ENCODE peak calls at places on chromosomes 16 and 17, in ten cellular contexts. A, G, N, L, E, W, I, V, F and T are unnamed samples.

GRCh38 chr17:62085511-62086408 is 20.7 kb upstream of the MED13 start:
- DNase-seq in G (no peak), F (no peak), N (no peak), A (no peak), I (peak), E (no peak), W (no peak), V (peak), L (peak), T (no peak)

GRCh38 chr17:79951361-79952264 is 84.1 kb downstream of the TBC1D16 start:
- DNase-seq in N (peak), E (no peak), W (peak), F (no peak), I (peak), G (no peak), L (peak), A (peak), V (peak), T (peak)

GRCh38 chr17:83143817-83144231 is 64.4 kb downstream of the METRNL start:
- DNase-seq in V (no peak), L (no peak), I (no peak), G (no peak), E (no peak), N (no peak), A (no peak), F (no peak), W (no peak), T (no peak)

GRCh38 chr16:15502041-15502725 is 67.8 kb downstream of the BMERB1 start:
- DNase-seq in W (no peak), F (no peak), V (peak), L (peak), E (no peak), A (peak), I (peak), G (no peak), N (no peak), T (no peak)

GRCh38 chr17:77832180-77832560 is 126.3 kb upstream of the TNRC6C start:
- DNase-seq in F (no peak), E (no peak), A (no peak), L (no peak), W (no peak), G (no peak), V (no peak), I (no peak), N (no peak), T (peak)

GRCh38 chr17:77371117-77371887 is 230.5 kb downstream of the SEC14L1 start:
- DNase-seq in L (peak), I (no peak), V (peak), E (no peak), F (no peak), W (no peak), N (peak), A (no peak), G (no peak), T (no peak)

GRCh38 chr16:55367301-55367745 is 43.3 kb downstream of the IRX6 start:
- DNase-seq in G (no peak), N (no peak), L (peak), A (no peak), W (no peak), E (no peak), V (no peak), F (no peak), I (peak), T (no peak)

GRCh38 chr17:76000016-76000754 is 470 bp upstream of the CDK3 start:
- DNase-seq in F (no peak), V (peak), W (no peak), N (peak), L (no peak), I (peak), G (no peak), A (no peak), E (peak), T (no peak)

GRCh38 chr16:51839697-51840462 is 688.8 kb upstream of the SALL1 start:
- DNase-seq in W (no peak), I (peak), L (peak), E (no peak), V (no peak), G (peak), N (no peak), A (no peak), F (no peak), T (no peak)

GRCh38 chr16:25109643-25110042 is 1.9 kb upstream of the LCMT1 start:
- DNase-seq in L (peak), N (peak), E (no peak), W (peak), V (peak), F (peak), I (peak), A (peak), G (peak), T (no peak)

GRCh38 chr17:65434251-65434650 is 127.2 kb downstream of the AXIN2 start:
- DNase-seq in V (no peak), F (no peak), G (no peak), I (no peak), N (no peak), A (no peak), L (peak), W (no peak), E (no peak), T (no peak)

GRCh38 chr17:48148029-48148759 is 40.6 kb downstream of the SNX11 start:
- DNase-seq in G (no peak), V (no peak), W (no peak), A (no peak), F (no peak), N (no peak), E (no peak), I (no peak), L (no peak), T (no peak)

GRCh38 chr16:86575754-86576557 is 2.4 kb upstream of the FOXL1 start:
- DNase-seq in E (peak), I (peak), F (peak), A (peak), L (peak), G (peak), N (peak), V (peak), W (peak), T (peak)

GRCh38 chr17:79453481-79453880 is 157.4 kb downstream of the RBFOX3 start:
- DNase-seq in N (no peak), G (no peak), I (no peak), L (no peak), V (no peak), F (no peak), A (no peak), E (no peak), W (no peak), T (no peak)

GRCh38 chr17:43169561-43170139 is 1.4 kb upstream of the NBR1 start:
- DNase-seq in I (peak), N (no peak), F (peak), V (peak), A (no peak), W (peak), G (peak), L (peak), E (peak), T (peak)

GRCh38 chr16:84020353-84020752 is 22.2 kb downstream of the SLC38A8 start:
- DNase-seq in E (no peak), V (no peak), I (no peak), F (no peak), L (no peak), G (no peak), N (no peak), W (no peak), A (no peak), T (peak)

GRCh38 chr16:48526058-48526957 is 83.7 kb downstream of the N4BP1 start:
- DNase-seq in A (no peak), G (no peak), F (no peak), E (peak), I (no peak), W (no peak), V (peak), L (no peak), N (no peak), T (no peak)

GRCh38 chr17:8736362-8736761 is 8.3 kb downstream of the CCDC42 start:
- DNase-seq in I (no peak), N (no peak), A (no peak), G (no peak), F (no peak), W (no peak), V (no peak), L (no peak), E (no peak), T (no peak)

GRCh38 chr17:42563543-42563942 is 1.6 kb downstream of the COASY start:
- DNase-seq in F (no peak), W (no peak), I (no peak), A (no peak), E (no peak), L (no peak), N (no peak), G (peak), V (no peak), T (no peak)

GRCh38 chr17:67594115-67594878 is 123.4 kb upstream of the NOL11 start:
- DNase-seq in G (no peak), A (no peak), V (no peak), F (no peak), L (no peak), E (no peak), N (no peak), W (no peak), I (no peak), T (no peak)

GRCh38 chr16:86189934-86190333 is 291.0 kb downstream of the IRF8 start:
- DNase-seq in N (no peak), I (no peak), L (no peak), G (no peak), A (no peak), E (no peak), W (no peak), V (no peak), F (no peak), T (no peak)

GRCh38 chr16:80931661-80931984 is 75.1 kb downstream of the CMC2 start:
- DNase-seq in I (no peak), F (no peak), A (no peak), E (no peak), G (no peak), V (peak), L (no peak), W (no peak), N (no peak), T (no peak)

GRCh38 chr17:49515196-49515770 is 20.2 kb downstream of the NGFR start:
- DNase-seq in L (peak), W (peak), N (peak), E (no peak), G (peak), A (peak), V (peak), I (peak), F (peak), T (peak)

GRCh38 chr17:18267927-18268711 is 7.7 kb downstream of the MIEF2 start:
- DNase-seq in F (no peak), N (no peak), V (peak), L (peak), E (no peak), G (peak), W (no peak), A (no peak), I (peak), T (no peak)

GRCh38 chr16:11079657-11080187 is 135.4 kb downstream of the CLEC16A start:
- DNase-seq in N (peak), F (no peak), I (peak), A (peak), L (peak), V (peak), W (no peak), E (no peak), G (no peak), T (no peak)

GRCh38 chr17:27408891-27409290 is 47.4 kb upstream of the KSR1 start:
- DNase-seq in F (no peak), E (no peak), L (peak), V (no peak), I (peak), W (no peak), G (no peak), A (no peak), N (no peak), T (no peak)

GRCh38 chr17:43393944-43394482 is 4.8 kb upstream of the ARL4D start:
- DNase-seq in E (peak), L (peak), G (peak), W (peak), I (peak), V (peak), N (peak), F (peak), A (no peak), T (peak)

GRCh38 chr17:48162305-48162934 is 54.9 kb downstream of the SNX11 start:
- DNase-seq in E (no peak), A (no peak), W (no peak), I (no peak), G (no peak), V (no peak), L (no peak), N (no peak), F (no peak), T (no peak)

GRCh38 chr17:14061666-14062560 is 7.4 kb upstream of the COX10 start:
- DNase-seq in V (peak), I (peak), W (no peak), G (peak), A (no peak), N (peak), F (no peak), E (no peak), L (peak), T (no peak)

GRCh38 chr17:43548689-43549379 is 2.7 kb upstream of the ETV4 start:
- DNase-seq in F (no peak), W (no peak), E (no peak), L (no peak), A (no peak), V (no peak), I (no peak), G (no peak), N (no peak), T (no peak)

GRCh38 chr17:4908301-4908700 is 5.4 kb upstream of the CHRNE start:
- DNase-seq in V (peak), E (no peak), I (no peak), A (no peak), F (no peak), W (no peak), L (peak), N (no peak), G (no peak), T (no peak)

GRCh38 chr17:39716073-39716818 is 14.1 kb downstream of the MIEN1 start:
- DNase-seq in V (peak), E (no peak), F (no peak), I (no peak), G (no peak), A (no peak), W (no peak), L (no peak), N (peak), T (peak)

GRCh38 chr17:1180434-1180742 is 607 bp upstream of the ABR start:
- DNase-seq in G (no peak), L (no peak), W (no peak), V (no peak), F (no peak), I (no peak), A (no peak), E (no peak), N (no peak), T (no peak)

GRCh38 chr16:55323637-55324490 is at the start of gene IRX6:
- DNase-seq in I (peak), A (no peak), G (no peak), W (peak), N (peak), E (no peak), F (no peak), V (peak), L (peak), T (peak)

DNA sequence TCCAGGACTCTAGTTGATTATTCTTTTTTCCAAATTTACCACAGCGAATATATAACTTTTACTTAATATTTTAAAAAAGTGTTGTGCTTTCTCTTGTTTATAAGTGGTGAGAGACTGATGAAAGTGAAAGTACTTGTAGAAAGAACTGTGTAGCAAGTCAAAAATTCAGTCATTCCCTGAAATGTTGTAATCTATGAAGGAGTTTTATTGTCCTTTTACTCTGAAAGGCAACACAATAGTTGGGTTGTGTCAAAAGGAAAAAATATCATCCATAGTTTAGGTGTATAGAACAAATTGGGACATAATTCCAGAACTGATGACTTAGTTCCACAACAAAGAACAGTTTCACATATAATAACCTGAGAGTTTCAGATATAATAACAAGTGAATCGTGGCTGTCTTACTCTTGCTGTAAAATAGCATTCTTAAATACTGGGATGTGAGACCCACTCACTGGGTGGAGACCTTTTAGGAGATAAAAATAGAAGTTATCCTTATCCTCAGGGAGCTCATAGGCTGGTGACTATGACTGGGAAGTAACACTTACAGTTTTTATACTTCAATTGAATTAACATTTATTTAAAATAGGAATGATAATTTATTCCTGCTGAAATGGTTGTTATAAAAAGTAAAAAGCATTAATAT is 20.6 kb downstream of the CYB5B start:
- DNase-seq in A (no peak), V (peak), W (no peak), N (no peak), E (no peak), I (peak), L (peak), F (no peak), G (no peak), T (no peak)
- H3K4me3 ChIP-seq in A (peak), V (peak), W (no peak), N (peak), E (peak), I (peak), L (peak), F (peak), G (no peak), T (peak)

GRCh38 chr16:897200-897543 is 73.6 kb downstream of the LMF1 start:
- DNase-seq in A (no peak), N (no peak), V (no peak), L (no peak), F (no peak), E (peak), G (no peak), I (no peak), W (no peak), T (no peak)
- TF ChIP-seq CTCF in A (no peak), N (no peak), V (no peak), L (no peak), F (no peak), E (no peak), G (no peak), I (no peak), W (no peak), T (no peak)

GRCh38 chr16:88700322-88700635 is 5.9 kb downstream of the RNF166 start:
- DNase-seq in V (no peak), N (no peak), W (no peak), A (no peak), E (no peak), I (no peak), G (no peak), L (no peak), F (no peak), T (no peak)
- H3K4me3 ChIP-seq in V (no peak), N (no peak), W (peak), A (no peak), E (peak), I (no peak), G (no peak), L (no peak), F (no peak), T (peak)

DNA sequence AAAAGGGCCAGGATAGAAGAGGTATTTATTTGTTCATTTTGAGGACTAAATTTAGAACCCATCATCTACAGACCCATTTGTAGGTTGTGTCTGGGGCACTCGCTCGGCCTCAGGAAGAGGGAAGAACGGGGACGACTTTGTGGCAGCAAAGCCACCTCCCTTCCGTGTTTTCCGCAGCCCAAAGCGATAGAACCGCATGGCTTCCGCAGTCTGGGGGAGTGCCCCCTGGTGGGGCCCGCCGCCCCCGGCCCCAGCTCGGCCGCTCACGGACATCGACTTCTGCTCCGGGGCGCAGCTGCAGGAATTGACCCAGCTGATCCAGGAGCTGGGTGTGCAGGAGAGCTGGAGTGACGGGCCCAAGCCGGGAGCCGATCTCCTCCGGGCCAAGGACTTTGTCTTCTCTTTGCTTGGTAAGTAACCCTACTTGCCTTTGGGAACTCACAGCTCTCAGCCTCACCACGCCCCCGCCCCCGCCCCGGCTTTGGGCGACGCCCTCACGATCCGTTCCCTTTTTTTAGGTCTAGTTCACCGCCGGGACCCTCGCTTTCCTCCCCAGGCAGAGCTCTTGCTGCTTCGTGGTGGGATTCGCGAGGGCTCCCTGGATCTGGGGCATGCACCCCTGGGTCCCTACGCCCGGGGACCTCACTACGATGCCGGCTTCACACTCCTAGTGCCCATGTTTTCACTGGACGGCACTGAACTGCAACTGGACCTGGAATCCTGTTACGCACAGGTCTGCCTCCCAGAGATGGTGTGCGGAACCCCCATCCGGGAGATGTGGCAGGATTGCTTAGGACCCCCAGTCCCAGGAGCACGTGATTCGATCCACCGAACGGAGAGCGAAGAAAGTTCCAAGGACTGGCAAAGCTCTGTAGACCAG is 681 bp downstream of the TMEM102 start:
- DNase-seq in N (peak), G (peak), W (no peak), I (no peak), L (no peak), V (peak), E (peak), F (no peak), A (no peak), T (peak)
- TF ChIP-seq CTCF in N (no peak), G (peak), W (peak), I (no peak), L (no peak), V (no peak), E (peak), F (no peak), A (peak), T (no peak)

DNA sequence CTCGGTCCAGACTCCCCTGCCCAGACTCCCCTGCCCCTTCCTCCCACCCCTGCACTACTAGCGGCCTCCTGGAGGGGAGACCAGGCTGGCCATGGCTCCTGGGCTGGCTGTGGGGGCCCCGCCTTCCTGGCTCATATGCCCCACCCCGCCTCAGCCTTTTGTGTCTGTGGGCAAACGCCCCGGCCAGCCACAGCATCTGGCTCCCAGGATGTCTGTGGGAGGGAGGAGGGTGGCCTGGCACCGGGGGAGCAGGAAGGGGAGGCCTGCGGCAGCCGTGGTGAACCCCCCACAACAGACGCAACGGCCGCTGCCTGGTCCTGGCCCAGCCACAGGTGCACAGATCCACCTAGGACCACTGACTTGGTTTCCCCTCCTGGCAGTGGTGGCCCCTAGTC is 32.9 kb downstream of the BAHCC1 start:
- DNase-seq in V (no peak), F (no peak), W (no peak), E (no peak), L (peak), G (no peak), N (no peak), A (no peak), I (no peak), T (no peak)
- H3K4me3 ChIP-seq in V (no peak), F (no peak), W (no peak), E (no peak), L (no peak), G (no peak), N (no peak), A (no peak), I (no peak), T (peak)

DNA sequence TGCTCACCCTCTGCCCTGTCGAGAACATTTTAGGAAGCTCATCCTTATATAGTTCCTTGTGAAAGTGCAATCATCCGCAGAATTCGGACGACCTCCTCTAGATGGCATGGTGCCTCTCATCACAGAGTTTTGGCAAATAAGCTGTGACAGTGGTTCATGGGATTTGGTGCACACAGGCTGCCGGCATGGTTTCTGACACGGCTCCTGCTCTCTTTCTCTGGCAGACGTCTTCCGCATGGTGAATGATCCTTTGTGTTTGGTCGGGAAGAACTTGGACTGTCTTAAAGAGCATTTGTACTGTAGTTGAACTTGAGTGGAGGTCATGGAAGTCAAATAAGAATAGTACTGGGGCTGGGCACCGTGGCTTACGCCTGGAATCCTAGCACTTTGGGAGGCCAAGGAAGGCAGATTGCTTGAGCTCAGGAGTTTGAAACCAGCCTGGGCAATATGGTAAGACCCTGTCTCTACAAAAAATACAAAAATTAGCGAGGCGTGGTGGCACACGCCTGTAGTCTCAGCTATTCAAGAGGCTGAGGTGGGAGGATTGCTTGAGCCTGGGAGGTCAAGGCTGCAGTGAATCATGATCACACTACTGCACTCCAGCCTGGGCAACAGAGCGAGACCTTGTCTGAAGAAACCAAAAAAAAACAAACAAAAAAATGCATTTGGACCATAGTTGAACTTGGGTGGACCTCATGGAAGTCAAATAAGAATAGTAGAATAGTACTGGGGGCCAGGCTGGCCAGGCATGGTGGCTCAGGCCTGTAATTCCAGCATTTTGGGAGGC is 34.7 kb upstream of the NAT9 start:
- DNase-seq in A (no peak), G (no peak), I (no peak), V (no peak), N (no peak), E (no peak), F (no peak), L (no peak), W (no peak), T (no peak)
- TF ChIP-seq CTCF in A (no peak), G (no peak), I (no peak), V (no peak), N (no peak), E (no peak), F (no peak), L (no peak), W (no peak), T (no peak)